ENCODE peak calls at places on chromosomes 7 and 10, in five cellular contexts. C is kidney, J is spleen, G is PC-9, A is left lung. P is an unnamed sample. For H3K36me3, the result is how much of the 10 kb centered on the place peaks cover.

GRCh38 chr10:51629969-51630617 is 69.3 kb downstream of the CSTF2T start:
- DNase-seq in A (no peak), C (no peak), J (no peak), G (no peak), P (no peak)

GRCh38 chr7:50822716-50823115 is 40.0 kb upstream of the GRB10 start:
- DNase-seq in A (no peak), G (no peak), C (no peak), J (no peak), P (no peak)

GRCh38 chr7:16803881-16804673 is 722 bp downstream of the AGR2 start:
- DNase-seq in A (no peak), J (no peak), G (no peak), C (no peak), P (no peak)

GRCh38 chr10:71837085-71837827 is 13.8 kb downstream of the PSAP start:
- DNase-seq in G (no peak), A (no peak), C (peak), J (no peak), P (no peak)

GRCh38 chr10:31927597-31928530 is 767 bp downstream of the ARHGAP12 start:
- DNase-seq in J (peak), G (peak), C (peak), A (peak), P (peak)

GRCh38 chr10:59625842-59626522 is 83.7 kb downstream of the SLC16A9 start:
- DNase-seq in A (no peak), G (peak), C (no peak), J (no peak), P (no peak)

GRCh38 chr10:29039659-29040309 is 249.1 kb upstream of the LYZL1 start:
- DNase-seq in G (no peak), J (no peak), A (no peak), C (peak), P (no peak)

GRCh38 chr7:1663243-1663642 is 6.8 kb upstream of the ELFN1 start:
- DNase-seq in A (peak), C (peak), J (peak), G (no peak), P (peak)

GRCh38 chr10:75108684-75109458 is 2.6 kb upstream of the SAMD8 start:
- DNase-seq in J (no peak), C (no peak), A (no peak), G (peak), P (no peak)

GRCh38 chr10:76336213-76336963 is 905.0 kb downstream of the LRMDA start:
- DNase-seq in J (no peak), C (no peak), A (no peak), G (no peak), P (no peak)

GRCh38 chr10:129645487-129645886 is 178.4 kb downstream of the MGMT start:
- DNase-seq in C (no peak), J (no peak), G (no peak), A (peak), P (no peak)

GRCh38 chr10:33800986-33801385 is 466.5 kb upstream of the NRP1 start:
- DNase-seq in G (no peak), J (no peak), C (no peak), A (no peak), P (no peak)

GRCh38 chr7:131653418-131654248 is 97.2 kb upstream of the PODXL start:
- DNase-seq in A (no peak), G (peak), C (no peak), J (no peak), P (no peak)

GRCh38 chr10:63862860-63863259 is 341.7 kb downstream of the REEP3 start:
- DNase-seq in A (no peak), J (no peak), C (no peak), G (no peak), P (no peak)

GRCh38 chr10:63865210-63865609 is 344.0 kb downstream of the REEP3 start:
- DNase-seq in A (no peak), G (no peak), C (no peak), J (no peak), P (no peak)

GRCh38 chr10:63866747-63867140 is 345.5 kb downstream of the REEP3 start:
- DNase-seq in J (no peak), C (no peak), G (no peak), A (no peak), P (no peak)

DNA sequence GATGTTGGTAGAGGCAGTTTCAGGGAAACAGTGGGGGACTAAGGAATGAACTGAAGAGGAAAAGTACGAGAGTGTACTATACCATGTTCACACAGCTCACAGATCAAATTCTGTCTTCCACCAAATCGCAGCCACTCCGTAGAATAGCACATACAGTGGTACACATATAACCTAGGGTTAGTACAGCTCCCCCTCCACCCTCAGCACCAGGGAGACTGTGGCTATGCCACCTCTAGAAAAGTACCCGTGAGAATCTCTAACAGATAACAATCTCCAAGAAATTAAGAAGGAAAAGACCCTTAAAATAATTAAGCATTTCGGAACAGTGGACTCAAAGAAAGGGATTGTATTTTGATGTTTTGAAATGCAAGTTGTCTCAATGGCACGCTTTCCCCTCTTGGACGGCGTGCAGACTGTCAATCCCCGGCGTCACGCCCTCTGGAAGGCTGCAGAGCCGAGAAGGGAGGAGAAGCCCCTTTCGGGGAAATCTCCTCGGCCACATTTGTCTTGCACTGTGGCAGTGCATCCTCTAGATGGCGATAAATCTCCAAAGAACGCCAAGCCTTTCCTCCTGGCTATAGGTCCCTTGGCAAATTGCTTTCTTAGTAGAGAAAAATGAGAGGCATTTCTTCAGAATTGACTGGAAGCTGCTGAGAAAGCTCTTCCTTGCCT is 345.0 kb downstream of the REEP3 start:
- DNase-seq in C (no peak), A (no peak), G (peak), J (no peak), P (no peak)
- H3K4me3 ChIP-seq in C (no peak), A (no peak), G (no peak), J (peak), P (no peak)

DNA sequence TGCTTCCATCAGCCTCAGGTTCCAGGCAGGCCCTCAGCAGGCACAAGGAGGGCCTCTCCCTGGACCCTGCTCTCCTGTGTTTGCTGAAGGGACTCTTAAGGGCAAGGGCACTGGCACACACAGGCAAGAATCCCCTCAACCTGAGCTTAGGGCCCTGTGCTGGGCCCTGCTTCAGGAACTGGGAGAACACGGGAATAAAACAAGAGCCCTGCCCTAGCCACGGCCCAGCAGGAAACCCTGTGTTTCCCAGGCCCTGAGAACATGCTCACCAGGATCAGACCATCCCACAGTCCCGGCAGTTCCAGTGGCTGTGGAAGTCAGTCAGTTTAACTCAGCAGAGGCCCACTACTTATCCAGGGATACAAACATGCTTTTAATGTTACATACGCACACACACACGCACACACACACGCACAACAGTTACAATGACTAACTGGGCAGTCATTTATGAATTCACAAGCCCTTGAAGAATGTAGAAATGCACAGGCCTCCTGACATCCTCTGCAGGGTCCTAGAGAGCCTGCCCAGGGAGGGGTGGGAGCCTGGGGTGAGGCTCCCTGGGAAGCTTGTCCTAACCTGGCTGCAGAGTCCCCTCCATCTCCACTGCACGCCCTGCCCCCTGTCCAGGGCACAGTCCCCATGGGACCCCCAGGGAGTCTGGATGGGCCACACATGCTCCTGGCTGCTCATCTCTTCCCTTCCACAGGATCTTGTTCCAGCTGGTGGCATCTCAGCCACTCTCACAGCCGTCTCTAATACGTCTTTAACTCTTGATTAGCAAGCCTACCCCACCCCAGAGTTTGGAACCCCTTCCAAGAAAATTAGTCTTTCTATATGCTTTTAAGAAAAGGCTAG is 97.6 kb downstream of the TCERG1L start:
- DNase-seq in C (peak), G (no peak), A (peak), J (no peak), P (peak)
- H3K27ac ChIP-seq in C (no peak), G (no peak), A (no peak), J (no peak), P (no peak)

DNA sequence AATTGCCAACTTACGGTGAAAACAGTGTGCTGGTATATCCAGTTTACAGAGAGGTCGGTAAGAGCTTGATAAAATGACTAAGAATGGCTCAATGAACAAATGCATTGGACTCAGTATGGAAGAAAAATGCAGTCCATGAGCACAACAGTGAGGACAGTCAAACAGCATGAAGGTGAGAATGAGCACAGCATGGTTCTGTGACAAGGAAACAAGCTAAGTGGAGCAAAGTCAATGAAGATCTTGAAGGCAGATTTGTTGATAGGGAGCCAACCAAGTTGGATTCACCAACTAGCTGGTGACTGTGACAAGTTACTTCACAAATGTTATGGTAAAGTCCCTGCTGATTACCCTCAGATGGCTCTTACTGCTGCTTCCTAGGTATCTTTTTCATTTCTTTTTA is 75.9 kb downstream of the SHOC2 start:
- DNase-seq in J (no peak), G (no peak), A (no peak), C (no peak), P (no peak)
- H3K36me3 ChIP-seq in J (under half), G (under half), A (under half), C (under half), P (under half)

DNA sequence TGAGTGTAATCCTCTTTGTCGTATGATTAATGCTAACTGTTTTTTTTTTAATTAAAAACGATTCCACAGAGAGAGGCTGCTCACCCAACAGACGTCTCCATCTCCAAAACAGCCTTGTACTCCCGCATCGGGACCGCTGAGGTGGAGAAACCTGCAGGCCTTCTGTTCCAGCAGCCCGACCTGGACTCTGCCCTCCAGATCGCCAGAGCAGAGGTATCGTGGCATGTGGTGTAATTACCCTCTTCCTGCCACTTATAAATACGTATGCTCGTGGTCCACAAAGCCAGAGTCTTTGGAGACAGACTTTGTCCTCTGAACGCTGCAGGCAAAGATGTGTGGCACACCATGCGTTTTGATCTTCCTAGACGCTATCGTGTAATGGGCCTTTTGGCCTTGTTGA is 33.8 kb upstream of the BTBD16 start:
- DNase-seq in A (no peak), J (peak), G (no peak), C (no peak), P (no peak)
- H3K4me3 ChIP-seq in A (no peak), J (no peak), G (no peak), C (no peak), P (no peak)

P was measured in RWPE2.